ENCODE peak calls at places on chromosomes 2 and 18, in nine cellular contexts. H, R, L, M, U, G, A, I and P are unnamed samples.

GRCh38 chr2:28406276-28407096 is 13.8 kb downstream of the FOSL2 start:
- DNase-seq in H (peak; percentile 61), R (no peak), L (no peak), M (peak; percentile 68), U (peak; percentile 44), G (peak; percentile 45), A (no peak), I (no peak), P (peak; percentile 79)

GRCh38 chr2:209368406-209368805 is 55.4 kb upstream of the MAP2 start:
- DNase-seq in H (no peak), R (no peak), L (no peak), M (peak; percentile 35), U (no peak), G (no peak), A (peak; percentile 27), I (no peak), P (peak; percentile 21)

GRCh38 chr18:3340682-3341097 is 78.8 kb downstream of the MYL12B start:
- DNase-seq in H (no peak), R (no peak), L (no peak), M (no peak), U (no peak), G (no peak), A (no peak), I (no peak), P (peak; percentile 74)

GRCh38 chr2:232871418-232871834 is 1.4 kb downstream of the SNORC start:
- DNase-seq in H (no peak), R (no peak), L (no peak), M (no peak), U (no peak), G (no peak), A (no peak), I (no peak), P (no peak)

GRCh38 chr2:85650456-85650855 is 17.5 kb downstream of the SFTPB start:
- DNase-seq in H (no peak), R (no peak), L (no peak), M (no peak), U (no peak), G (no peak), A (no peak), I (no peak), P (no peak)

GRCh38 chr2:170816499-170817246 is at the start of gene GAD1:
- DNase-seq in H (peak; percentile 39), R (peak; percentile 43), L (peak; percentile 76), M (peak; percentile 87), U (no peak), G (no peak), A (peak; percentile 77), I (peak; percentile 80), P (peak; percentile 89)

GRCh38 chr2:21041943-21042707 is 1.7 kb downstream of the APOB start:
- DNase-seq in H (no peak), R (no peak), L (no peak), M (no peak), U (no peak), G (no peak), A (no peak), I (no peak), P (no peak)

GRCh38 chr18:58161659-58162058 is 117.6 kb downstream of the NEDD4L start:
- DNase-seq in H (no peak), R (no peak), L (peak; percentile 38), M (no peak), U (no peak), G (no peak), A (no peak), I (no peak), P (peak; percentile 33)

GRCh38 chr2:10873790-10874437 is 37.8 kb upstream of the KCNF1 start:
- DNase-seq in H (no peak), R (no peak), L (no peak), M (no peak), U (no peak), G (no peak), A (no peak), I (no peak), P (peak; percentile 53)

GRCh38 chr2:159326569-159327255 is 40.2 kb upstream of the WDSUB1 start:
- DNase-seq in H (no peak), R (no peak), L (no peak), M (no peak), U (no peak), G (no peak), A (no peak), I (no peak), P (no peak)

GRCh38 chr2:53600835-53601234 is 166.8 kb upstream of the CHAC2 start:
- DNase-seq in H (no peak), R (no peak), L (no peak), M (no peak), U (no peak), G (no peak), A (no peak), I (peak; percentile 81), P (peak; percentile 7)

GRCh38 chr2:73832905-73833304 is 4.1 kb downstream of the STAMBP start:
- DNase-seq in H (no peak), R (no peak), L (no peak), M (no peak), U (no peak), G (no peak), A (no peak), I (no peak), P (no peak)

GRCh38 chr18:39296293-39296888 is 1730.8 kb upstream of the CELF4 start:
- DNase-seq in H (no peak), R (no peak), L (no peak), M (no peak), U (no peak), G (no peak), A (no peak), I (no peak), P (no peak)

GRCh38 chr2:119228136-119228535 is 4.5 kb downstream of the STEAP3 start:
- DNase-seq in H (no peak), R (no peak), L (no peak), M (no peak), U (no peak), G (no peak), A (no peak), I (no peak), P (no peak)

GRCh38 chr2:191724015-191724414 is 46.1 kb downstream of the NABP1 start:
- DNase-seq in H (no peak), R (no peak), L (no peak), M (no peak), U (no peak), G (no peak), A (no peak), I (no peak), P (no peak)

GRCh38 chr2:199692489-199692888 is 158.5 kb downstream of the FTCDNL1 start:
- DNase-seq in H (no peak), R (no peak), L (no peak), M (no peak), U (no peak), G (no peak), A (no peak), I (peak; percentile 98), P (no peak)

GRCh38 chr2:8298783-8299182 is 383.1 kb upstream of the ID2 start:
- DNase-seq in H (no peak), R (no peak), L (no peak), M (no peak), U (no peak), G (no peak), A (no peak), I (no peak), P (no peak)

GRCh38 chr2:239726091-239726591 is 299.0 kb downstream of the NDUFA10 start:
- DNase-seq in H (no peak), R (no peak), L (no peak), M (no peak), U (no peak), G (no peak), A (no peak), I (no peak), P (no peak)

GRCh38 chr18:6543330-6543908 is 128.7 kb upstream of the L3MBTL4 start:
- DNase-seq in H (no peak), R (no peak), L (no peak), M (no peak), U (no peak), G (no peak), A (no peak), I (peak; percentile 23), P (peak; percentile 50)

GRCh38 chr2:48009256-48009655 is 103.0 kb upstream of the FBXO11 start:
- DNase-seq in H (no peak), R (no peak), L (no peak), M (no peak), U (no peak), G (no peak), A (no peak), I (no peak), P (no peak)

GRCh38 chr2:226911932-226912331 is 76.1 kb downstream of the RHBDD1 start:
- DNase-seq in H (no peak), R (no peak), L (no peak), M (no peak), U (no peak), G (no peak), A (no peak), I (no peak), P (peak; percentile 36)

GRCh38 chr2:190682168-190682567 is 33.3 kb downstream of the NAB1 start:
- DNase-seq in H (no peak), R (no peak), L (no peak), M (no peak), U (no peak), G (no peak), A (no peak), I (no peak), P (peak; percentile 71)

GRCh38 chr2:206521612-206522011 is 78.3 kb downstream of the ADAM23 start:
- DNase-seq in H (no peak), R (no peak), L (no peak), M (no peak), U (no peak), G (no peak), A (no peak), I (no peak), P (no peak)

GRCh38 chr2:8193686-8194615 is 487.9 kb upstream of the ID2 start:
- DNase-seq in H (no peak), R (no peak), L (peak; percentile 64), M (no peak), U (no peak), G (no peak), A (no peak), I (peak; percentile 91), P (no peak)

GRCh38 chr2:20663196-20664070 is 3.5 kb upstream of the GDF7 start:
- DNase-seq in H (no peak), R (no peak), L (no peak), M (no peak), U (no peak), G (no peak), A (no peak), I (no peak), P (peak; percentile 84)